ENCODE peak calls at places on chromosomes 4 and X, in nine cellular contexts. F is mesendoderm; S is epithelial cell of esophagus; W is GM18507; V is activated gamma-delta T cell treated with anti-CD3 and anti-CD28 coated beads, Interleukin-2, amount 50 U/mL, for 16 hours; P is NCI-H1092 treated with DMSO at 0.1 percent for 48 hours; L is stimulated activated CD8-positive, alpha-beta memory T cell treated with anti-CD3 and anti-CD28 coated beads, Interleukin-15, amount 100 ng/mL, for 24 hours; Z is NCI-H1105; K is lung microvascular endothelial cell. M is an unnamed sample.

GRCh38 chrX:68941385-68941952 is 112.6 kb downstream of the EFNB1 start:
- DNase-seq in Z (no peak), P (no peak), W (no peak), S (no peak), L (no peak), K (no peak), V (no peak), F (no peak), M (no peak)

GRCh38 chrX:130775849-130776248 is 127.2 kb downstream of the ENOX2 start:
- DNase-seq in W (no peak), Z (no peak), F (no peak), S (no peak), V (no peak), K (no peak), P (no peak), L (no peak), M (no peak)

GRCh38 chr4:14768449-14768848 is 233.8 kb upstream of the CPEB2 start:
- DNase-seq in K (no peak), L (no peak), V (no peak), P (no peak), W (no peak), Z (no peak), F (no peak), S (no peak), M (no peak)

GRCh38 chr4:145760176-145760575 is 80.2 kb downstream of the C4orf51 start:
- DNase-seq in F (no peak), Z (no peak), W (no peak), K (no peak), V (no peak), P (no peak), S (no peak), L (no peak), M (no peak)

GRCh38 chr4:142671516-142671915 is 174.6 kb downstream of the INPP4B start:
- DNase-seq in P (no peak), K (no peak), L (no peak), S (no peak), Z (no peak), W (no peak), F (no peak), V (no peak), M (no peak)

GRCh38 chrX:10098235-10098819 is 58.4 kb upstream of the CLCN4 start:
- DNase-seq in W (peak), F (no peak), K (peak), V (peak), Z (no peak), L (no peak), S (no peak), P (no peak), M (no peak)

GRCh38 chrX:132022115-132022862 is 813 bp upstream of the STK26 start:
- DNase-seq in P (no peak), W (no peak), K (no peak), F (peak), S (peak), L (no peak), V (no peak), Z (no peak), M (no peak)

GRCh38 chr4:14524236-14524635 is 478.0 kb upstream of the CPEB2 start:
- DNase-seq in Z (no peak), V (no peak), W (no peak), S (no peak), F (peak), K (no peak), P (no peak), L (no peak), M (peak)

GRCh38 chr4:166842795-166843261 is 391.5 kb downstream of the SPOCK3 start:
- DNase-seq in V (no peak), L (no peak), Z (no peak), W (no peak), K (no peak), S (no peak), F (no peak), P (no peak), M (no peak)

GRCh38 chrX:56795309-56795868 is 66.3 kb downstream of the NBDY start:
- DNase-seq in L (no peak), Z (no peak), W (no peak), F (no peak), K (no peak), P (no peak), V (no peak), S (no peak), M (no peak)

GRCh38 chrX:43822015-43822414 is 60.2 kb downstream of the MAOB start:
- DNase-seq in K (no peak), F (no peak), Z (no peak), W (no peak), L (no peak), V (no peak), S (peak), P (no peak), M (peak)

GRCh38 chr4:141614878-141615586 is 21.4 kb upstream of the IL15 start:
- DNase-seq in L (no peak), F (no peak), V (no peak), Z (no peak), W (no peak), S (no peak), P (no peak), K (peak), M (no peak)

GRCh38 chr4:103046416-103047290 is 27.1 kb upstream of the SLC9B1 start:
- DNase-seq in P (peak), K (peak), F (peak), L (no peak), V (peak), Z (no peak), S (peak), W (no peak), M (peak)

GRCh38 chrX:132488819-132489255 is at the start of gene MBNL3:
- DNase-seq in V (peak), Z (peak), L (no peak), P (peak), K (peak), S (peak), F (peak), W (no peak), M (peak)

GRCh38 chr4:36316544-36317082 is 35.2 kb downstream of the DTHD1 start:
- DNase-seq in F (no peak), S (peak), L (no peak), K (no peak), W (no peak), Z (no peak), V (no peak), P (no peak), M (peak)

GRCh38 chr4:91325495-91325894 is 978.3 kb upstream of the GRID2 start:
- DNase-seq in L (no peak), V (no peak), W (no peak), K (peak), Z (no peak), S (peak), P (no peak), F (no peak), M (peak)

GRCh38 chr4:6245246-6246169 is 24.1 kb upstream of the WFS1 start:
- DNase-seq in L (no peak), K (no peak), V (no peak), Z (no peak), S (no peak), F (no peak), W (no peak), P (no peak), M (no peak)

GRCh38 chrX:31449064-31449463 is 377.2 kb upstream of the FTHL17 start:
- DNase-seq in Z (no peak), P (peak), K (no peak), V (no peak), L (no peak), F (no peak), W (no peak), S (no peak), M (no peak)

GRCh38 chr4:107931775-107932321 is 499 bp downstream of the CYP2U1 start:
- DNase-seq in F (no peak), S (no peak), P (peak), W (no peak), Z (no peak), V (peak), K (peak), L (no peak), M (no peak)

GRCh38 chr4:70892086-70892769 is 9.9 kb upstream of the MOB1B start:
- DNase-seq in S (no peak), Z (no peak), P (no peak), K (no peak), V (no peak), W (no peak), F (no peak), L (no peak), M (no peak)

GRCh38 chr4:74418063-74418670 is 26.8 kb upstream of the AREG start:
- DNase-seq in V (no peak), L (no peak), Z (no peak), W (no peak), P (no peak), S (peak), K (peak), F (no peak), M (peak)

GRCh38 chrX:20620301-20620700 is 353.6 kb upstream of the RPS6KA3 start:
- DNase-seq in P (no peak), V (no peak), K (no peak), W (no peak), Z (no peak), F (no peak), S (peak), L (no peak), M (peak)

GRCh38 chrX:63713510-63713909 is 71.5 kb downstream of the ARHGEF9 start:
- DNase-seq in F (peak), Z (no peak), V (no peak), K (peak), L (no peak), W (no peak), P (no peak), S (peak), M (peak)

GRCh38 chr4:56690393-56690971 is 9.4 kb upstream of the HOPX start:
- DNase-seq in K (no peak), F (no peak), Z (no peak), L (no peak), V (no peak), S (no peak), P (no peak), W (no peak), M (no peak)

GRCh38 chr4:1493540-1494287 is 87.5 kb upstream of the NKX1-1 start:
- DNase-seq in S (no peak), K (no peak), P (no peak), L (no peak), V (no peak), F (no peak), Z (no peak), W (no peak), M (no peak)

GRCh38 chrX:10007604-10008003 is 40.4 kb downstream of the CLDN34 start:
- DNase-seq in K (peak), V (no peak), Z (no peak), P (peak), L (no peak), F (no peak), S (no peak), W (no peak), M (no peak)

GRCh38 chr4:76279462-76279861 is 27.1 kb upstream of the STBD1 start:
- DNase-seq in Z (no peak), L (no peak), W (no peak), K (no peak), F (no peak), S (no peak), P (no peak), V (no peak), M (no peak)

M was measured in renal cortical epithelial cell.